ENCODE peak calls at places on chromosomes 12 and 14, in seven cellular contexts. U is HCT116; J is AG04450; P is ecto neural progenitor cell; O is effector memory CD4-positive, alpha-beta T cell; Z is DMS153; T is HCEC 1CT. Q is an unnamed sample.

GRCh38 chr12:119672194-119672593 is 4.3 kb downstream of the PRKAB1 start:
- DNase-seq in U (no peak), J (no peak), P (no peak), O (no peak), Z (no peak), T (no peak), Q (no peak)

GRCh38 chr12:58588771-58589170 is 331.5 kb downstream of the LRIG3 start:
- DNase-seq in U (no peak), J (no peak), P (no peak), O (no peak), Z (no peak), T (peak), Q (no peak)

GRCh38 chr12:75471928-75472865 is 8.4 kb upstream of the GLIPR1 start:
- DNase-seq in U (no peak), J (no peak), P (no peak), O (no peak), Z (no peak), T (no peak), Q (no peak)

GRCh38 chr12:68007466-68007865 is 18.2 kb downstream of the IFNG-AS1 start:
- DNase-seq in U (no peak), J (no peak), P (no peak), O (no peak), Z (no peak), T (peak), Q (no peak)

GRCh38 chr12:19688489-19688888 is 249.2 kb downstream of the AEBP2 start:
- DNase-seq in U (no peak), J (no peak), P (no peak), O (no peak), Z (no peak), T (no peak), Q (no peak)

GRCh38 chr14:99265571-99265970 is 6.4 kb downstream of the BCL11B start:
- DNase-seq in U (no peak), J (no peak), P (no peak), O (no peak), Z (no peak), T (no peak), Q (no peak)

GRCh38 chr12:3152013-3152412 is 74.8 kb downstream of the TSPAN9 start:
- DNase-seq in U (no peak), J (no peak), P (no peak), O (no peak), Z (no peak), T (no peak), Q (no peak)

GRCh38 chr14:80455031-80455430 is 243.7 kb upstream of the DIO2 start:
- DNase-seq in U (no peak), J (no peak), P (no peak), O (no peak), Z (no peak), T (no peak), Q (no peak)